ENCODE peak calls at places on chromosomes 3 and 15, in seven cellular contexts. W is endothelial cell of umbilical vein, R is HCT116, U is PC-9, Z is GM23248, P is hepatocyte, A is neural progenitor cell. L is an unnamed sample.

GRCh38 chr3:11662392-11662990 is 18.8 kb upstream of the VGLL4 start:
- DNase-seq in W (peak), R (peak), U (no peak), Z (peak), P (no peak), A (no peak), L (no peak)

GRCh38 chr3:53238051-53238850 is 17.6 kb downstream of the TKT start:
- DNase-seq in W (peak), R (peak), U (peak), Z (peak), P (peak), A (no peak), L (peak)

GRCh38 chr3:187966141-187966540 is 187.8 kb upstream of the LPP start:
- DNase-seq in W (no peak), R (no peak), U (no peak), Z (no peak), P (no peak), A (no peak), L (no peak)

GRCh38 chr3:134445095-134445494 is 40.7 kb downstream of the ANAPC13 start:
- DNase-seq in W (no peak), R (no peak), U (no peak), Z (no peak), P (no peak), A (no peak), L (no peak)

GRCh38 chr3:16377847-16378302 is 112.9 kb downstream of the OXNAD1 start:
- DNase-seq in W (no peak), R (no peak), U (no peak), Z (no peak), P (no peak), A (no peak), L (no peak)

GRCh38 chr3:48552111-48552911 is 4.3 kb downstream of the PFKFB4 start:
- DNase-seq in W (no peak), R (no peak), U (no peak), Z (no peak), P (peak), A (no peak), L (no peak)

GRCh38 chr3:76765526-76765925 is 274.4 kb upstream of the ROBO2 start:
- DNase-seq in W (no peak), R (no peak), U (no peak), Z (no peak), P (no peak), A (no peak), L (no peak)

GRCh38 chr3:32525720-32526119 is 23.1 kb upstream of the CMTM6 start:
- DNase-seq in W (no peak), R (no peak), U (no peak), Z (no peak), P (no peak), A (no peak), L (no peak)

GRCh38 chr3:49636883-49637609 is 37.1 kb upstream of the APEH start:
- DNase-seq in W (no peak), R (no peak), U (peak), Z (no peak), P (no peak), A (no peak), L (no peak)

GRCh38 chr15:39888809-39889208 is 31.3 kb downstream of the GPR176 start:
- DNase-seq in W (no peak), R (no peak), U (no peak), Z (no peak), P (peak), A (no peak), L (no peak)

GRCh38 chr3:134211797-134212196 is 38.9 kb downstream of the RYK start:
- DNase-seq in W (peak), R (peak), U (no peak), Z (peak), P (peak), A (peak), L (peak)

GRCh38 chr3:98777801-98778220 is 14.7 kb downstream of the ST3GAL6 start:
- DNase-seq in W (peak), R (no peak), U (no peak), Z (peak), P (peak), A (no peak), L (peak)

GRCh38 chr3:31166249-31166885 is 271.9 kb upstream of the GADL1 start:
- DNase-seq in W (peak), R (no peak), U (peak), Z (peak), P (no peak), A (peak), L (peak)

GRCh38 chr3:47885168-47885567 is 82.2 kb downstream of the DHX30 start:
- DNase-seq in W (no peak), R (no peak), U (no peak), Z (no peak), P (no peak), A (no peak), L (no peak)

GRCh38 chr3:52204337-52205073 is 6.5 kb downstream of the ALAS1 start:
- DNase-seq in W (no peak), R (no peak), U (no peak), Z (peak), P (no peak), A (no peak), L (no peak)

GRCh38 chr15:50227076-50227475 is 38.5 kb downstream of the HDC start:
- DNase-seq in W (no peak), R (no peak), U (no peak), Z (peak), P (no peak), A (no peak), L (peak)

GRCh38 chr3:11910971-11911531 is 64.4 kb upstream of the TAMM41 start:
- DNase-seq in W (no peak), R (no peak), U (no peak), Z (peak), P (no peak), A (no peak), L (no peak)

GRCh38 chr3:20145874-20146273 is 40.1 kb downstream of the SGO1 start:
- DNase-seq in W (no peak), R (no peak), U (no peak), Z (no peak), P (no peak), A (no peak), L (no peak)

GRCh38 chr3:17831366-17831765 is 88.9 kb upstream of the TBC1D5 start:
- DNase-seq in W (no peak), R (no peak), U (peak), Z (peak), P (no peak), A (no peak), L (no peak)

GRCh38 chr3:172346161-172346560 is 102.1 kb downstream of the GHSR start:
- DNase-seq in W (no peak), R (no peak), U (peak), Z (no peak), P (no peak), A (no peak), L (no peak)

GRCh38 chr3:42159147-42159546 is 68.0 kb downstream of the TRAK1 start:
- DNase-seq in W (no peak), R (no peak), U (no peak), Z (no peak), P (no peak), A (no peak), L (no peak)

GRCh38 chr15:96347181-96348111 is 16.9 kb downstream of the NR2F2 start:
- DNase-seq in W (peak), R (no peak), U (no peak), Z (no peak), P (no peak), A (peak), L (no peak)
- TF ChIP-seq EZH2 in W (no peak), R (no peak), U (no peak), Z (no peak), P (no peak), A (no peak), L (no peak)

GRCh38 chr15:91156175-91156726 is 56.2 kb downstream of the SV2B start:
- DNase-seq in W (no peak), R (no peak), U (no peak), Z (no peak), P (no peak), A (no peak), L (no peak)
- H3K4me2 ChIP-seq in W (no peak), R (no peak), U (no peak), Z (no peak), P (no peak), A (no peak), L (no peak)

GRCh38 chr3:150419076-150419868 is 11.2 kb downstream of the TSC22D2 start:
- DNase-seq in W (no peak), R (no peak), U (peak), Z (no peak), P (no peak), A (no peak), L (peak)
- H3K4me3 ChIP-seq in W (no peak), R (no peak), U (peak), Z (peak), P (no peak), A (no peak), L (peak)

GRCh38 chr15:96416934-96417759 is 86.6 kb downstream of the NR2F2 start:
- DNase-seq in W (peak), R (no peak), U (no peak), Z (peak), P (no peak), A (peak), L (no peak)
- TF ChIP-seq EZH2 in W (peak), R (no peak), U (no peak), Z (peak), P (peak), A (peak), L (peak)

DNA sequence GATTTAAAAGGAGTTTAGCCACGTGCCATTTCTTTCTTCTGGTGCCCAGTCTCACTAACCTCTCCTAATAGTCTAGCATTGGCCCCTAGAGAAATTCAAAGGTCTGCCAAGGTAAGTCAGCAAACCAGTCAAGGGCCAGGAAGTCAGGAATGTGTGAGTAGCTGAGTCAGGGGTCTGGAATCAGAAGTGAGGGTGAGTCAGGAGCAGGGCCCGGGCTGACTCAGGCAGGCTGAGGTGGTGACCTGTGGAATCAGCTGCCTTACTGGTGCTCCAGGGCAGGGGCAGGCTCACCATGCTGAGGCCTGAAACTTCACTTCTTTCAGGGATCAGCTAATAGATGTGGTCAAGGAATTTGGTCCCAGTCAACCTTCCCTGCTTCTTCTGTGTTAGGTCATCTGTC is 105.8 kb upstream of the MYZAP start:
- DNase-seq in W (peak), R (peak), U (peak), Z (peak), P (peak), A (no peak), L (peak)
- H3K4me2 ChIP-seq in W (peak), R (peak), U (peak), Z (peak), P (no peak), A (no peak), L (peak)

GRCh38 chr3:119034256-119035013 is at the start of gene IGSF11:
- DNase-seq in W (peak), R (no peak), U (no peak), Z (peak), P (peak), A (peak), L (peak)

GRCh38 chr3:119035014-119035346 is 334 bp upstream of the IGSF11 start:
- DNase-seq in W (no peak), R (no peak), U (no peak), Z (no peak), P (no peak), A (no peak), L (no peak)

DNA sequence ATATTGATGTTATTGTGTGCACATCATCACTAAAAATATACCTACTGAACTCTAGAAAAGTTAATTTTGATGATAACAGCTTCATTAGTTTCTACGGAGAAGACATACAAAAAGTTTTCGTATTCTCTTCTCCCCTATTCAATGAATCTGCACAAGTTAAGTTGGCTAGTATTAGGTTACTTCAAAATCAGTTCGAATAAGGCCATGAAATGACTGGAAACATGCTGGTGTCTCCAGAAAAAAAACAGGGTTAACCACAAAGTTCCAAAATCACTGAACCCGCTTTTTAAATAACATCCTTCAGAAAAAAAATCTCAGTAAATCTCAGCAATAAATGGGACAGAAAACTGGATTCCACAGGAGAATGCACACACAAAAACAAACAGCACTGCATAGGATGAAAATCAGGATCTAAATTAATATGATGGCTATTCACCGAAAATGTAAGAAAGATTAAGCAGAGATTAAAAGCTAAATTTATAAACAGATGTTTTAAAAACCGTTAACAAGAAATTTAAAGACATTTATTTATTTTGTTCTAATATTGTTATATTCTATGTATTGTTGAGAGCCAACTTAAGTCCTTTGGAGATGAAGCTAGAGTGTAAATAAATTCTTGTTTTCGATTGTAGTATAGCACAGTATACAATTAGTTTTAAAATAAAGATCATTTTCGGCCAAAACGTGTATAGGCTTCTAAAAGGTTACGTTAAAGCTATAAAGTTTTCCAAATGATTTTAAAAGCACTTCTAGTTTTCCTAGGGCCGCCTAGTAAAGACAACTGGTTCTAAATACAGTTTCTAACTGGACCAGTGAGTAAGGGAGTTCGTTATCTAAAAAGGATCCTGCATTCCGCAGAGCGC is 1.0 kb downstream of the IGSF11 start:
- DNase-seq in W (no peak), R (no peak), U (no peak), Z (no peak), P (no peak), A (no peak), L (no peak)
- H3K4me3 ChIP-seq in W (no peak), R (no peak), U (peak), Z (peak), P (peak), A (peak), L (peak)

DNA sequence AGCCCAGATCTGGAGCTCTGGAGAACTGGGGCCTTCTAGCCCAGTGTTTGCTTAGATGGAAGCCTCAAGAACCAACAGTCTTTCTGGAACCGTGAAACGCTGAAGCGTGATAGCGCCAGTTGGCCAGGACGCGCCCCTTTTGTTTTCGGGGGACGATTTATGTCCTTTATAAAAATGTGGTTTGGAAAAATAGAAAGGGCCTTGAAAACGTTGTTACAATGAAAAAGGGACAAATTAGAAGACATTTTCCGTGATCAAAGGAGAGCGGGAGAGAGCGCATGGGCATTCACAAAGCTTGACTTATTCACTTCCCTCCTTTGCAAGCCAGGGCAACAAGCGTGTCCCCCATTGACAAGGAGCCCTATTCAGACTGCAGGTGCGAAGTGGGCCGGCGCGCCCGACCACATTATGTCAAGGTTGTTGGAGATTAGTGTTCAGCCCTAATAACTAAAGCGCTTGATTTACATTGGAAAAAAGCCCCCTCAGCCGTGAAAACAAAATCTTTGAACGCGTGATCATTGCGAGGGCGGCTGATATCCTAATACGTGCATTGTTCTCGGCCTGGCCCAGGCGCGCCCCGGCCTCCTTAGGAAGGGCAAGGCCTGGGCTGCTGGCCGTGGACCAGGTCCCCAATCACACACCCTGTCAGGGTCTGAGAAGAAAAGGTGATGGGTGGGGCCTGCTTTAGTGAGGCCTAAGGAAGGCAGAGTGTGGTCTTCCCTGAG is 25.9 kb downstream of the ZIC4 start:
- DNase-seq in W (no peak), R (no peak), U (no peak), Z (no peak), P (no peak), A (peak), L (no peak)
- TF ChIP-seq EZH2 in W (peak), R (no peak), U (no peak), Z (no peak), P (no peak), A (no peak), L (peak)

GRCh38 chr3:153215497-153215896 is 53.5 kb downstream of the RAP2B start:
- DNase-seq in W (no peak), R (no peak), U (no peak), Z (no peak), P (no peak), A (no peak), L (no peak)

GRCh38 chr3:153216928-153217327 is 54.9 kb downstream of the RAP2B start:
- DNase-seq in W (peak), R (no peak), U (no peak), Z (no peak), P (no peak), A (no peak), L (no peak)

GRCh38 chr3:153221748-153222162 is 59.7 kb downstream of the RAP2B start:
- DNase-seq in W (peak), R (no peak), U (peak), Z (peak), P (peak), A (no peak), L (peak)

GRCh38 chr3:153215971-153216370 is 53.9 kb downstream of the RAP2B start:
- DNase-seq in W (peak), R (no peak), U (no peak), Z (peak), P (peak), A (no peak), L (no peak)

GRCh38 chr3:153219147-153219546 is 57.1 kb downstream of the RAP2B start:
- DNase-seq in W (no peak), R (no peak), U (no peak), Z (peak), P (no peak), A (no peak), L (peak)
- H3K4me2 ChIP-seq in W (no peak), R (no peak), U (no peak), Z (no peak), P (no peak), A (no peak), L (no peak)

GRCh38 chr15:32718082-32718821 is 448 bp downstream of the GREM1 start:
- DNase-seq in W (peak), R (no peak), U (no peak), Z (peak), P (peak), A (peak), L (no peak)

GRCh38 chr15:32716960-32717289 is 879 bp upstream of the GREM1 start:
- DNase-seq in W (no peak), R (no peak), U (no peak), Z (no peak), P (no peak), A (no peak), L (no peak)

GRCh38 chr15:32717290-32718081 is at the start of gene GREM1:
- DNase-seq in W (no peak), R (no peak), U (no peak), Z (peak), P (peak), A (peak), L (peak)

GRCh38 chr15:32715276-32715675 is 2.5 kb upstream of the GREM1 start:
- DNase-seq in W (no peak), R (no peak), U (no peak), Z (peak), P (no peak), A (no peak), L (peak)

DNA sequence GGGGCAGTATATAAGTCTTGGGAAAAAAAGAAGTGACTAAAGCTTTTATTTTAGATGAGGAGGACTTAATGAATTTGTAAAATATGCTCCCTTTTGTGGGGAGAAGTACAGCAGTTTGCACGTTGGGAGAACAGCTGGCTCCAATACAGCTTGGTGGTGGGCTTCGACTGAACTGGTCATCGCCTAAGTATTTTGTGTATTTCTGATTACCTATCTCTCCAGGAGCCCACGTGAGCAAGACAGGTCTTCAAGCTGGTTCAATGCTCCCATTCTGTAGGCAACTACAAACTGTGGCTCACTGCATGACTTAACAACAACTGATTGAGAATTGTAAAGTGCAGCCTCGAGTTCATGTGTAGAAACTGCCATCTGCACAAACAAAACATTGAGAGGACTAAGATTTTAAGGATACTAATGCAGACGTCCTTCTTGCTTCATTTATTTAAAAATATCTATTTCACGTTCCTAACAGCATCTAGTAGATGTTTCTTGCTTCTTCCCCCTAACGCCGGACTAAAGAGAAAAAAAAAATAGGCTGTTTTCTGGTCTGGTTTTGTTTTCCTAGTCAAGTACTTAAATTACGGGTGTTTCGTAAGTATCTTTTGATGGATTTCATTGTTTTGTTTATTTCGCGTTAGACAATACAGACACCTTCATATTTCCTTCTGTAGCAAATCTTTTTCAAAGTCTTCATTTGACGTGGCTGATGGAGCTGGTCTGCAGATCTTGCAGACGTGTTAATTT is 1.4 kb upstream of the GREM1 start:
- DNase-seq in W (peak), R (no peak), U (no peak), Z (no peak), P (no peak), A (no peak), L (no peak)
- H3K4me3 ChIP-seq in W (no peak), R (no peak), U (no peak), Z (peak), P (no peak), A (peak), L (peak)

DNA sequence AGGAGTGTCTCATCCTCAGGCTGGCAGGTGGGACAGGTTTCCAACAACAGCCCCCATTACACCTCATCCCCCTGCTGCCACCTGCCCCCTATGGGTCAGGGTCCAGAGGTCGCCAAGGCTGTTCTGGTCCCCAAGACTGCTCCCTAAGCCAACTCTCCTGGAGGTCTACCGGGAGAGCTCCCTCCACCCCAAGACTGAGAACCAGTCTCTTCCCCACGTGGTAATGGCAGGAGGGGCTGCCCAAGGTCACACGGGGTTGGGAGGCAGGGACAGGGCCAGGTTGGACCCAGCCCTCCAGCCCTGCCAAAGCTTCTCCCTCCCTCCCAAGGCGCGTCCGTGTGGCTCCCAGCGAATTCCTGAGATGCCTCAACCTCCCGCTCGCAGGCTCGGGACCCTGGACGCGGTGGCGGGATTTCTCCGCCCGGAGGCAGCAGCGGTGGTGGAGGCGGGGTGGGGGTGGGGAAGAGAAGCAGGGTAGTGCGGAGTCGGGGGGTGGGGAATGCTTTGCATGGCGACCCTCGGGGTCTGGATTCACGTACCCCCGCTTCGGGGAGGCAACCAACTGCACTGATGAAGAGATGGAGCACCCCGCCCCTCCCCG is 80.1 kb downstream of the IQSEC1 start:
- DNase-seq in W (no peak), R (no peak), U (no peak), Z (peak), P (peak), A (peak), L (no peak)
- TF ChIP-seq EZH2 in W (peak), R (no peak), U (no peak), Z (no peak), P (no peak), A (no peak), L (no peak)